ENCODE peak calls at places on chromosomes 5 and 9, in seven cellular contexts. Y, A, R, N, F, O and J are unnamed samples.

GRCh38 chr9:93575706-93576295 is 583 bp upstream of the PHF2 start:
- DNase-seq in Y (peak; percentile 33), A (peak; percentile 37), R (peak; percentile 37), N (peak; percentile 57), F (peak; percentile 42), O (peak; percentile 54), J (peak; percentile 77)

GRCh38 chr9:21709464-21710058 is 92.9 kb upstream of the MTAP start:
- DNase-seq in Y (peak; percentile 62), A (peak; percentile 23), R (peak; percentile 48), N (peak; percentile 47), F (peak; percentile 49), O (peak; percentile 70), J (peak; percentile 44)

GRCh38 chr5:141714542-141715303 is 32.7 kb upstream of the ARAP3 start:
- DNase-seq in Y (no peak), A (peak; percentile 49), R (no peak), N (no peak), F (no peak), O (no peak), J (no peak)

GRCh38 chr5:61525573-61526142 is 193.6 kb downstream of the ZSWIM6 start:
- DNase-seq in Y (no peak), A (no peak), R (peak; percentile 56), N (no peak), F (no peak), O (no peak), J (no peak)

GRCh38 chr9:34047864-34048729 is 590 bp downstream of the UBAP2 start:
- DNase-seq in Y (peak; percentile 43), A (no peak), R (peak; percentile 42), N (peak; percentile 37), F (peak; percentile 28), O (peak; percentile 80), J (no peak)

GRCh38 chr9:114779352-114779845 is 26.4 kb downstream of the TNFSF15 start:
- DNase-seq in Y (no peak), A (peak; percentile 99), R (peak; percentile 44), N (no peak), F (no peak), O (peak; percentile 95), J (no peak)

GRCh38 chr9:14119694-14120514 is 194.0 kb downstream of the NFIB start:
- DNase-seq in Y (no peak), A (no peak), R (no peak), N (no peak), F (no peak), O (no peak), J (no peak)

GRCh38 chr9:2159521-2160417 is 144.6 kb downstream of the SMARCA2 start:
- DNase-seq in Y (no peak), A (no peak), R (no peak), N (no peak), F (no peak), O (no peak), J (no peak)